ENCODE peak calls at places on chromosomes 2 and 18, in five cellular contexts. J is H9, K is H1, E is neuronal stem cell, V is trophoblast cell. B is an unnamed sample.

GRCh38 chr2:47513981-47514520 is 111.1 kb downstream of the MSH2 start:
- DNase-seq in J (no peak), K (no peak), E (no peak), V (no peak), B (no peak)

GRCh38 chr2:235170536-235171510 is 219.0 kb downstream of the SH3BP4 start:
- DNase-seq in J (peak), K (peak), E (peak), V (peak), B (peak)

GRCh38 chr18:2147424-2147823 is 423.9 kb downstream of the METTL4 start:
- DNase-seq in J (no peak), K (no peak), E (no peak), V (no peak), B (no peak)

GRCh38 chr2:83782122-83782521 is 677.0 kb downstream of the SUCLG1 start:
- DNase-seq in J (no peak), K (no peak), E (no peak), V (no peak), B (no peak)

GRCh38 chr2:170163666-170164065 is 14.3 kb upstream of the MYO3B start:
- DNase-seq in J (no peak), K (no peak), E (no peak), V (no peak), B (no peak)

GRCh38 chr2:104844813-104845551 is 8.9 kb upstream of the POU3F3 start:
- DNase-seq in J (peak), K (no peak), E (no peak), V (no peak), B (no peak)

GRCh38 chr2:231940795-231941194 is 14.6 kb upstream of the NPPC start:
- DNase-seq in J (no peak), K (no peak), E (no peak), V (no peak), B (no peak)

GRCh38 chr2:226080323-226080722 is 680.8 kb downstream of the NYAP2 start:
- DNase-seq in J (no peak), K (no peak), E (no peak), V (no peak), B (peak)

GRCh38 chr2:22002066-22002465 is 878.3 kb downstream of the TDRD15 start:
- DNase-seq in J (no peak), K (no peak), E (no peak), V (no peak), B (no peak)

GRCh38 chr2:232641153-232641845 is 7.9 kb downstream of the EFHD1 start:
- DNase-seq in J (no peak), K (no peak), E (no peak), V (no peak), B (no peak)

GRCh38 chr2:160365691-160366367 is 127.8 kb downstream of the RBMS1 start:
- DNase-seq in J (no peak), K (no peak), E (no peak), V (no peak), B (no peak)

DNA sequence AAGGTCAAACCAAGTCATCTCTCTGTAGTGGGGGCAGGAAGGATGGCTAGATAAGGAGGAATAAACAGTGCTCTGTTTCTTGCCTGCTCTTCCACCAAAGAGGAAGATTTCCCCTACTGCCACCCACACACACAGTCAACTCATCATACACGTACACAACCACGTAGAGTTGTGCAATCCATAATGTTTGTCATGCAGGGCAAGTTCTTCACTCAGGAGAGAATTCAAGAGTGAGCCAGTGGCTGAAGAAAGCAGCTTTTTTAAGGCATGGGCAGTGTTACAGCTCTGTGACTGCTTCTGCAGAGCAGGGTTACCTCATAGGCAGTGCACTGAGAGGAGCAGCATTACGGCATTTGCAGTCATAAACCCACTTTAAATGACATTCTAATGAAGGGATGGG is 283.0 kb downstream of the RND3 start:
- DNase-seq in J (no peak), K (no peak), E (no peak), V (peak), B (peak)
- H4K91ac ChIP-seq in J (no peak), K (no peak), E (no peak), V (no peak), B (no peak)

DNA sequence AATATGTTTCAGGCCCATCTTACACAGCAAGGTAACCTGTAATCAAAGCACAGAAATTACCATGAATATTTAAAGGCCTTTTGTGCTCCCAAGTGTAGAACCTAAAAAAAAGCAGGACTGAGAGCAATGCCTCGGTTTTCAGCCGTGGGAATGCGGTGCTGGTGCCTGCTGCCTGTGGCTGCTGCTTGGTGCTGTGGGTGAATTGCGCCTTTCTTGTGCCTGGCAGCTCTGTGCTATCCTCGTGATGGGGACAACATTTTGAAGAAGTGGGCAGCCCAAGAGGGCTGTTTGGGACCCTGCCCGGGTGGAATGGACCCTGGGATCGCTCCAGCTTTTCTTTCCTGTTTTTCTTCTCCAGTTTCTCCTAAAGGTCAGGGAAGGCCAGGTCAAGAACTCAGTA is 91.2 kb downstream of the ASAP2 start:
- DNase-seq in J (no peak), K (no peak), E (no peak), V (no peak), B (no peak)
- H2BK12ac ChIP-seq in J (no peak), K (no peak), E (no peak), V (no peak), B (no peak)

GRCh38 chr2:111148225-111148873 is 27.6 kb downstream of the BCL2L11 start:
- DNase-seq in J (no peak), K (no peak), E (no peak), V (no peak), B (no peak)

GRCh38 chr2:111149882-111150455 is 29.3 kb downstream of the BCL2L11 start:
- DNase-seq in J (no peak), K (no peak), E (no peak), V (no peak), B (no peak)

GRCh38 chr2:111145103-111145760 is 24.5 kb downstream of the BCL2L11 start:
- DNase-seq in J (no peak), K (no peak), E (no peak), V (no peak), B (no peak)

GRCh38 chr2:111145951-111146350 is 25.2 kb downstream of the BCL2L11 start:
- DNase-seq in J (no peak), K (no peak), E (no peak), V (no peak), B (no peak)

DNA sequence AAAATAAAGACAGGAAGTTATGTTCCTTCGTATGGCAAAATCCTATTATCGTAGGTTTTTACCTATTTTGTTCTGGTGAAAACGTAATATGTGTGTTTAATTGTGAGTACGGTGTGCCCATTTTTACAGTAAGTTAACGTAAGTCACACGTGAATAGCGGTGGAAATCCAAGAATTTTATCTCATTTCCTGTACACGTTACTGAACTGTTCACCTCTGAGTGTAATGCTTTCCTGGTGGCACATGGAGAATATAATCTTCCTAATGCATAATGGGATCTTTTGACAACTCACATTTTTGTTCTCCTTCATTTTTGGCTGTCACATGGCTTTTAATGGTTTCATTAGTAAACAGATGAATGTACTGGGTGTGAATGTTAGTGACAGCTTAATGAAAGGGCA is 28.2 kb downstream of the BCL2L11 start:
- DNase-seq in J (no peak), K (no peak), E (no peak), V (no peak), B (no peak)
- H3K4me2 ChIP-seq in J (no peak), K (no peak), E (no peak), V (no peak), B (no peak)

GRCh38 chr2:112257575-112257974 is 2.7 kb upstream of the ZC3H8 start:
- DNase-seq in J (no peak), K (no peak), E (no peak), V (no peak), B (no peak)
- H4K91ac ChIP-seq in J (no peak), K (no peak), E (no peak), V (no peak), B (no peak)

GRCh38 chr18:34223164-34223892 is 1.4 kb downstream of the NOL4 start:
- DNase-seq in J (peak), K (no peak), E (no peak), V (no peak), B (no peak)

GRCh38 chr18:34224423-34225217 is at the start of gene NOL4:
- DNase-seq in J (peak), K (peak), E (peak), V (no peak), B (peak)

GRCh38 chr18:34222025-34222395 is 2.7 kb downstream of the NOL4 start:
- DNase-seq in J (peak), K (no peak), E (no peak), V (no peak), B (no peak)

GRCh38 chr18:34223893-34224422 is 755 bp downstream of the NOL4 start:
- DNase-seq in J (no peak), K (no peak), E (no peak), V (no peak), B (no peak)

DNA sequence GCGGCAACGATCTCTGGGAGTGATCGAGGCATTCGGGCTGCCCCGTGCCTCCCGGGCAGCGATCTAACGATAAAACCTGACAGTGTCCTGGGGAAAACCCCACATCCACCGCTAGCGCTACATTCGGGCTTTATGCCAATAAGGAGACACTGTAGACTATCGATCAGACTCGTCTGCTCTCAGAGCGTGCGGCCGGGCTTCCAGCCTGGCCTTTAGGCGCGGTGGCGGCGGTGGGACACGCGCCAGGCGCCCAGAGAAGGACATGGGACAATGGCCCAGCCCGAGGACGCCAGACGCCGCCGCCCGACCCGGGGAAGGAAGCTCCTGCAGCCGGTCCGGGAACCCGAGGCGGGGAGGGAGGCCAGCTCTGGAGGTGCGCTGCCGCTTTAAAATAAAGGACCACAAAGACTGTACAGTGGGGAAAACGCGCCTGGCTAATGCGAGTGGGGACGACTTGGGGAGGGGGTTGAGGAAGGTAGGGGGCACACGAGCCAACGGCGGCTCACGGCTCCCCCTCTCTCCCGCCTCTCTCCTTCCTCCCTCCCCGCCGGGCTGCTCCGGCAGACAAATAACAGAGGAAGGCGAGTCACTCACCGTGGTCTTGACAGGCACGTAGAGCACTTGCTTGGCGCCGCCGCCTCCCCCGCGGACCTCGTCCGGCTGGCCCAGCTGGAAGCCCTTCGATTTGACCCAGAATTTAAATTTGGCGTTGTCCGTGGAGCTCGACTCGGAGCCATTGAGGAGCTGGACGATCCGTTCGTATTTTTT is 2.1 kb downstream of the NOL4 start:
- DNase-seq in J (peak), K (no peak), E (no peak), V (no peak), B (peak)
- H2BK12ac ChIP-seq in J (no peak), K (peak), E (no peak), V (peak), B (no peak)

B was measured in mesenchymal stem cell.